ENCODE peak calls at places on chromosomes 2 and 18, in five cellular contexts. One of them, this sample, is unnamed.

GRCh38 chr2:157698430-157698829 is 69.8 kb upstream of the ACVR1C start:
- DNase-seq in caudate nucleus: no peak
- DNase-seq in lower lobe of right lung: no peak
- DNase-seq in psoas muscle: no peak
- DNase-seq in endothelial cell of umbilical vein: no peak
- DNase-seq in this sample: no peak

GRCh38 chr2:28291811-28292455 is 100.7 kb upstream of the FOSL2 start:
- DNase-seq in caudate nucleus: no peak
- DNase-seq in lower lobe of right lung: no peak
- DNase-seq in psoas muscle: no peak
- DNase-seq in endothelial cell of umbilical vein: no peak
- DNase-seq in this sample: no peak

GRCh38 chr2:152335016-152335850 is at the start of gene FMNL2:
- DNase-seq in caudate nucleus: peak; percentile 79
- DNase-seq in lower lobe of right lung: peak; percentile 89
- DNase-seq in psoas muscle: peak; percentile 90
- DNase-seq in endothelial cell of umbilical vein: peak; percentile 89
- DNase-seq in this sample: peak; percentile 85

GRCh38 chr2:608711-609110 is 68.5 kb downstream of the TMEM18 start:
- DNase-seq in caudate nucleus: no peak
- DNase-seq in lower lobe of right lung: no peak
- DNase-seq in psoas muscle: no peak
- DNase-seq in endothelial cell of umbilical vein: no peak
- DNase-seq in this sample: no peak

GRCh38 chr2:142755191-142755590 is 122.3 kb upstream of the KYNU start:
- DNase-seq in caudate nucleus: no peak
- DNase-seq in lower lobe of right lung: no peak
- DNase-seq in psoas muscle: no peak
- DNase-seq in endothelial cell of umbilical vein: no peak
- DNase-seq in this sample: no peak

GRCh38 chr2:44635725-44636124 is 274.0 kb downstream of the CAMKMT start:
- DNase-seq in caudate nucleus: no peak
- DNase-seq in lower lobe of right lung: no peak
- DNase-seq in psoas muscle: no peak
- DNase-seq in endothelial cell of umbilical vein: peak; percentile 19
- DNase-seq in this sample: no peak

GRCh38 chr2:183532514-183532913 is 408.3 kb downstream of the NUP35 start:
- DNase-seq in caudate nucleus: no peak
- DNase-seq in lower lobe of right lung: no peak
- DNase-seq in psoas muscle: no peak
- DNase-seq in endothelial cell of umbilical vein: no peak
- DNase-seq in this sample: no peak

GRCh38 chr2:233061591-233062446 is 1.7 kb downstream of the INPP5D start:
- DNase-seq in caudate nucleus: no peak
- DNase-seq in lower lobe of right lung: peak; percentile 68
- DNase-seq in psoas muscle: peak; percentile 28
- DNase-seq in endothelial cell of umbilical vein: peak; percentile 70
- DNase-seq in this sample: peak; percentile 54

GRCh38 chr2:26850002-26850431 is 2.1 kb downstream of the DPYSL5 start:
- DNase-seq in caudate nucleus: no peak
- DNase-seq in lower lobe of right lung: no peak
- DNase-seq in psoas muscle: no peak
- DNase-seq in endothelial cell of umbilical vein: no peak
- DNase-seq in this sample: no peak

GRCh38 chr2:54015809-54016703 is 45.3 kb upstream of the PSME4 start:
- DNase-seq in caudate nucleus: no peak
- DNase-seq in lower lobe of right lung: no peak
- DNase-seq in psoas muscle: no peak
- DNase-seq in endothelial cell of umbilical vein: no peak
- DNase-seq in this sample: no peak

GRCh38 chr2:207993141-207993763 is 32.1 kb downstream of the PLEKHM3 start:
- DNase-seq in caudate nucleus: no peak
- DNase-seq in lower lobe of right lung: no peak
- DNase-seq in psoas muscle: no peak
- DNase-seq in endothelial cell of umbilical vein: no peak
- DNase-seq in this sample: peak; percentile 40

GRCh38 chr2:46825231-46825957 is 90.2 kb downstream of the MCFD2 start:
- DNase-seq in caudate nucleus: no peak
- DNase-seq in lower lobe of right lung: no peak
- DNase-seq in psoas muscle: no peak
- DNase-seq in endothelial cell of umbilical vein: no peak
- DNase-seq in this sample: no peak

GRCh38 chr2:154394600-154394999 is 303.9 kb upstream of the KCNJ3 start:
- DNase-seq in caudate nucleus: no peak
- DNase-seq in lower lobe of right lung: no peak
- DNase-seq in psoas muscle: no peak
- DNase-seq in endothelial cell of umbilical vein: no peak
- DNase-seq in this sample: no peak

GRCh38 chr2:37919631-37920032 is 5.5 kb upstream of the RMDN2 start:
- DNase-seq in caudate nucleus: no peak
- DNase-seq in lower lobe of right lung: no peak
- DNase-seq in psoas muscle: no peak
- DNase-seq in endothelial cell of umbilical vein: no peak
- DNase-seq in this sample: no peak

GRCh38 chr2:104857262-104858221 is 3.6 kb downstream of the POU3F3 start:
- DNase-seq in caudate nucleus: no peak
- DNase-seq in lower lobe of right lung: no peak
- DNase-seq in psoas muscle: no peak
- DNase-seq in endothelial cell of umbilical vein: no peak
- DNase-seq in this sample: no peak

GRCh38 chr18:31648966-31649429 is 35.4 kb downstream of the B4GALT6 start:
- DNase-seq in caudate nucleus: no peak
- DNase-seq in lower lobe of right lung: no peak
- DNase-seq in psoas muscle: no peak
- DNase-seq in endothelial cell of umbilical vein: peak; percentile 42
- DNase-seq in this sample: peak; percentile 9

GRCh38 chr18:2895391-2895790 is 48.6 kb downstream of the EMILIN2 start:
- DNase-seq in caudate nucleus: no peak
- DNase-seq in lower lobe of right lung: no peak
- DNase-seq in psoas muscle: no peak
- DNase-seq in endothelial cell of umbilical vein: no peak
- DNase-seq in this sample: no peak

GRCh38 chr2:202703091-202703490 is 68.3 kb downstream of the FAM117B start:
- DNase-seq in caudate nucleus: no peak
- DNase-seq in lower lobe of right lung: no peak
- DNase-seq in psoas muscle: no peak
- DNase-seq in endothelial cell of umbilical vein: no peak
- DNase-seq in this sample: no peak

GRCh38 chr2:120763931-120764330 is 28.3 kb downstream of the GLI2 start:
- DNase-seq in caudate nucleus: no peak
- DNase-seq in lower lobe of right lung: peak; percentile 30
- DNase-seq in psoas muscle: no peak
- DNase-seq in endothelial cell of umbilical vein: no peak
- DNase-seq in this sample: no peak

GRCh38 chr2:221563601-221564000 is 8.5 kb downstream of the EPHA4 start:
- DNase-seq in caudate nucleus: no peak
- DNase-seq in lower lobe of right lung: no peak
- DNase-seq in psoas muscle: no peak
- DNase-seq in endothelial cell of umbilical vein: no peak
- DNase-seq in this sample: no peak

GRCh38 chr2:122168799-122169198 is 413.3 kb downstream of the TSN start:
- DNase-seq in caudate nucleus: no peak
- DNase-seq in lower lobe of right lung: no peak
- DNase-seq in psoas muscle: no peak
- DNase-seq in endothelial cell of umbilical vein: no peak
- DNase-seq in this sample: no peak

GRCh38 chr2:178298785-178299212 is 104.5 kb downstream of the OSBPL6 start:
- DNase-seq in caudate nucleus: no peak
- DNase-seq in lower lobe of right lung: no peak
- DNase-seq in psoas muscle: no peak
- DNase-seq in endothelial cell of umbilical vein: peak; percentile 93
- DNase-seq in this sample: no peak

GRCh38 chr18:58558514-58558913 is 70.4 kb downstream of the ALPK2 start:
- DNase-seq in caudate nucleus: no peak
- DNase-seq in lower lobe of right lung: no peak
- DNase-seq in psoas muscle: no peak
- DNase-seq in endothelial cell of umbilical vein: no peak
- DNase-seq in this sample: no peak

GRCh38 chr2:223797073-223797472 is 40.3 kb downstream of the AP1S3 start:
- DNase-seq in caudate nucleus: no peak
- DNase-seq in lower lobe of right lung: no peak
- DNase-seq in psoas muscle: no peak
- DNase-seq in endothelial cell of umbilical vein: peak; percentile 87
- DNase-seq in this sample: no peak
- H3K27ac ChIP-seq in caudate nucleus: no peak overlapping the region
- H3K27ac ChIP-seq in lower lobe of right lung: peak overlapping the region; percentile 24
- H3K27ac ChIP-seq in psoas muscle: no peak overlapping the region
- H3K27ac ChIP-seq in endothelial cell of umbilical vein: no peak overlapping the region
- H3K27ac ChIP-seq in this sample: no peak overlapping the region

DNA sequence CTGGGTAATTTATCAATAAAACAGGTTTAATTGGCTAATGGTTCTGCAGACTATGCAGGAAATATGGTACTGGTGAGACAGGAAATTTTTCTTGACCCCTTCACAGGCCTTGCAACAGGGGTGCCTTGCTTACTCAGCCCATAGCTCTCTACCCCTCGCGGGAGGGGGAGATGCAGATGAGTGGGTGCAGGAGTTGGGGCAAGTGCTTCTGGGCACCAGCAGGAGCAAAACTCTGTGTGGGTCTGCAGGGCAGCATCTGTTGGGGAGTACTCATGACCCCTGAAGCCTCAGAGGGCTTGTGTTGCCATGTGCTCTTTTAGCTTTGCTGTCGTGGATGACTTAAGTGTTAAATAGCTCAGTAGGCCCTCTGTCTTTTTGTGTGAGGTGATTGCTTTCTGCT is 48.6 kb downstream of the GULP1 start:
- DNase-seq in caudate nucleus: no peak
- DNase-seq in lower lobe of right lung: no peak
- DNase-seq in psoas muscle: no peak
- DNase-seq in endothelial cell of umbilical vein: no peak
- DNase-seq in this sample: no peak
- H3K27ac ChIP-seq in caudate nucleus: no peak overlapping the region
- H3K27ac ChIP-seq in lower lobe of right lung: no peak overlapping the region
- H3K27ac ChIP-seq in psoas muscle: no peak overlapping the region
- H3K27ac ChIP-seq in endothelial cell of umbilical vein: no peak overlapping the region
- H3K27ac ChIP-seq in this sample: no peak overlapping the region

GRCh38 chr18:23573020-23573419 is 13.3 kb downstream of the NPC1 start:
- DNase-seq in caudate nucleus: no peak
- DNase-seq in lower lobe of right lung: no peak
- DNase-seq in psoas muscle: no peak
- DNase-seq in endothelial cell of umbilical vein: no peak
- DNase-seq in this sample: no peak
- H3K27ac ChIP-seq in caudate nucleus: no peak overlapping the region
- H3K27ac ChIP-seq in lower lobe of right lung: peak overlapping the region; percentile 76
- H3K27ac ChIP-seq in psoas muscle: no peak overlapping the region
- H3K27ac ChIP-seq in endothelial cell of umbilical vein: no peak overlapping the region
- H3K27ac ChIP-seq in this sample: no peak overlapping the region

GRCh38 chr2:223475901-223476300 is 126.3 kb downstream of the SCG2 start:
- DNase-seq in caudate nucleus: no peak
- DNase-seq in lower lobe of right lung: no peak
- DNase-seq in psoas muscle: no peak
- DNase-seq in endothelial cell of umbilical vein: no peak
- DNase-seq in this sample: no peak
- H3K27ac ChIP-seq in caudate nucleus: no peak overlapping the region
- H3K27ac ChIP-seq in lower lobe of right lung: no peak overlapping the region
- H3K27ac ChIP-seq in psoas muscle: no peak overlapping the region
- H3K27ac ChIP-seq in endothelial cell of umbilical vein: no peak overlapping the region
- H3K27ac ChIP-seq in this sample: no peak overlapping the region

DNA sequence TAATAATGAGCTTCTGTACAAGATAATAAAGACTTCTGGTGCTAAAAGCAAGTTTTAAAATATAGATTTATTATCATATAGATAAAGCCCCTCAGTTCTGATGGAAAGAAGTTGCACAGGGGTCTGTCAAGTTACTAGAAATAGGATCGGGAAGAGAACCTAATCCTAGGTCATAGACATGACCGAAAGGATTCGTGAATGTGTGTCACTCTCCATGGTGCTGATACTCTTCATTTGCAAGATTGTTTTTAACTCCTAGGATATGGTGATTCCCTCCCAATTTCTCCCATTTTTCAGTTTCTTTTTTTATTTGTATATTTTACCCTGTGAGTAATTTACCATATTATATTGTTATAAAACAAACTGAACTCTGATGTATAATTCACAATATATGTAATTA is 58.9 kb upstream of the CTNNA2 start:
- DNase-seq in caudate nucleus: no peak
- DNase-seq in lower lobe of right lung: no peak
- DNase-seq in psoas muscle: no peak
- DNase-seq in endothelial cell of umbilical vein: no peak
- DNase-seq in this sample: peak; percentile 56
- H3K27ac ChIP-seq in caudate nucleus: no peak overlapping the region
- H3K27ac ChIP-seq in lower lobe of right lung: no peak overlapping the region
- H3K27ac ChIP-seq in psoas muscle: no peak overlapping the region
- H3K27ac ChIP-seq in endothelial cell of umbilical vein: no peak overlapping the region
- H3K27ac ChIP-seq in this sample: no peak overlapping the region

GRCh38 chr18:11565716-11566115 is 43.7 kb upstream of the SLC35G4 start:
- DNase-seq in caudate nucleus: no peak
- DNase-seq in lower lobe of right lung: no peak
- DNase-seq in psoas muscle: no peak
- DNase-seq in endothelial cell of umbilical vein: no peak
- DNase-seq in this sample: no peak
- H3K27ac ChIP-seq in caudate nucleus: no peak overlapping the region
- H3K27ac ChIP-seq in lower lobe of right lung: no peak overlapping the region
- H3K27ac ChIP-seq in psoas muscle: no peak overlapping the region
- H3K27ac ChIP-seq in endothelial cell of umbilical vein: no peak overlapping the region
- H3K27ac ChIP-seq in this sample: no peak overlapping the region

This sample was measured in SJCRH30.